ENCODE peak calls at places on chromosomes 4 and X, in six cellular contexts. S is BJ, Z is fibroblast of pulmonary artery, D is K562, A is GM12878, H is HL-60. T is an unnamed sample.

GRCh38 chr4:158681630-158682029 is 9.5 kb downstream of the ETFDH start:
- DNase-seq in A (no peak), Z (no peak), S (no peak), H (no peak), D (no peak), T (no peak)

GRCh38 chr4:2570551-2571222 is 34.2 kb downstream of the FAM193A start:
- DNase-seq in H (no peak), A (peak; percentile 30), S (no peak), Z (no peak), D (no peak), T (no peak)

GRCh38 chr4:177322156-177322685 is 12.5 kb downstream of the NEIL3 start:
- DNase-seq in Z (peak; percentile 28), D (no peak), S (no peak), A (no peak), H (no peak), T (no peak)

GRCh38 chr4:38161208-38162113 is 201.3 kb downstream of the PTTG2 start:
- DNase-seq in A (no peak), H (no peak), S (no peak), D (no peak), Z (no peak), T (no peak)

GRCh38 chrX:9394212-9394611 is 70.6 kb upstream of the TBL1X start:
- DNase-seq in A (no peak), Z (no peak), S (no peak), D (no peak), H (no peak), T (no peak)

GRCh38 chr4:109294006-109294405 is 8.5 kb downstream of the COL25A1 start:
- DNase-seq in D (peak; percentile 53), Z (peak; percentile 12), H (peak; percentile 49), A (no peak), S (no peak), T (peak; percentile 29)

GRCh38 chr4:184250795-184251679 is 33.4 kb upstream of the ENPP6 start:
- DNase-seq in Z (peak; percentile 70), D (peak; percentile 57), H (no peak), A (no peak), S (no peak), T (no peak)

GRCh38 chrX:10314530-10315104 is 157.8 kb downstream of the CLCN4 start:
- DNase-seq in S (no peak), D (no peak), A (no peak), H (no peak), Z (no peak), T (no peak)

GRCh38 chr4:101500742-101501141 is 153.4 kb upstream of the PPP3CA start:
- DNase-seq in Z (no peak), D (no peak), H (no peak), A (no peak), S (no peak), T (no peak)

GRCh38 chr4:110357521-110357920 is 118.4 kb upstream of the ENPEP start:
- DNase-seq in H (no peak), S (no peak), A (no peak), Z (no peak), D (no peak), T (no peak)

GRCh38 chrX:112766774-112767173 is 73.9 kb downstream of the AMOT start:
- DNase-seq in Z (no peak), A (no peak), H (no peak), D (no peak), S (no peak), T (no peak)

GRCh38 chrX:112769034-112769433 is 71.6 kb downstream of the AMOT start:
- DNase-seq in S (peak; percentile 22), Z (no peak), A (no peak), H (no peak), D (no peak), T (no peak)

GRCh38 chrX:112774142-112774541 is 66.5 kb downstream of the AMOT start:
- DNase-seq in A (no peak), D (no peak), H (no peak), Z (no peak), S (no peak), T (no peak)

DNA sequence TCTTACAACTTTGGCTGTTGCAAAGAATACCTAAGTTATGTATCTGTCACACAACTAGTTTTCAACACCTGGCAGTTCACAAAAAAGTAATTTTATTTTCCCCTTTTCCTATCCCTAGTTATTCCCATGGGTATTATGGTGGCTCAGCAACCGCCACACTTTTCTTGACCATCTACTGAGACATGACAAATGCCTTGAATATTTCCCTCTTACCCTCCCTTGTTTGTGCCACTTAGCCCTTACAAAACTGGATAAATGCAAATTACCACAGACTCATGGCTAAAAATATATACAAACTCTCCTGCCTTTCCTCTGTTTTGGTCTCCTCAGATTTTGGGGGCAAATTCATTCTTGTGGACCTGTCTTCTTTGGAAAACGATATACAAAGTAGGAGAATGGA is 72.1 kb downstream of the AMOT start:
- DNase-seq in D (no peak), A (no peak), S (no peak), H (no peak), Z (no peak), T (no peak)
- H3K4me3 ChIP-seq in D (no peak overlapping the region), A (no peak overlapping the region), S (no peak overlapping the region), H (no peak overlapping the region), Z (no peak overlapping the region), T (no peak overlapping the region)

DNA sequence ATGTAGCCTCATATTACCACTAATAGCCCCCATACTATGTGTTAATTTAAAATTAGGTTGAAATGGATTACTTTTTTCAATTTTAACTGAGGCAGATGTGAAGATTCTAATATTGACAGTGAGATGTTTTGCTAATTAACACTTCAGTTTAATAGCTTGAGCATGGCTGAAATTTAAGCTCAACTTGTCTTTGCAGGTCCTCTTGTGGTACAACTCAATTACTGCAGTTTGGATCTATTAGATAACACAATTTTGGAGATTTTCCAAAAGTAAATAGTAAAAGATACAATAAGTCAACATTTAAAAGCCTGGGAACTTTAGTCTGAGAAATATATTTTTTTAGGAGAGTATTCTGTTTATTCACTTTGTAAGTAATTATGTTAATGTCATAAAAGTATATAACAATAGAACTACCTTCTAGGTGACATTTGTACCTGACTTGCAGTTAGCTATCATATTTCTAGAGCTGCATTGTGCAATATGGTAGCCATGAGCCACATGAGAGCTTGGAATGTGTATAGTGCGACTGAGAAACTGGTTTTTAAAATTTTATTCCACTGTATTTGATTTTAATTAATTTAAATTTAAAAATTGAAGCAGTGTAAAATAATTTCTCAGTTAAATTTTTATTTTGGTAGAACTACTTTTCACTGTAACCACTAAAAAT is 73.1 kb upstream of the FMR1 start:
- DNase-seq in S (no peak), D (no peak), Z (no peak), H (no peak), A (no peak), T (no peak)
- TF ChIP-seq CTCF in S (no peak), D (peak; percentile 27), Z (no peak), H (no peak), A (peak; percentile 43), T (peak; percentile 20)

DNA sequence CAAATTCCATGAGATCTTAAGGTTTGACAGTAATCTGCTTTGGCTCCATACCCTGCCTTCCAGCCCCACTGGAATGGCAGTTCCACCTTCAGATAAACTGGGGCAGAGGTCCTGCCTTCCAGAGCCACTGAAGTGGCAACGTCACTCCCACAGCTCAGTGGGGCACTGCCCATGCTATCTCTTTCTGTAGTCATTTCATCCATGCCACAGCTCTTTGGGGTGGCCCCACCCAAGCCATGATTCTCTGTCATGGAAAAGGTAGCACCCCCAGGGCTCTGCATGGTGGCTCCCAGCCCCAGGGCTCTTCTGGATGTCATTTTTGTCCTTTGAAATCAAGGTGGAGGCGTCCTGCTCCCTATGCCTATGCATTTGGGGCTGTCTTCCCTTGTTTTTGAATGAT is 596.5 kb downstream of the SPOCK3 start:
- DNase-seq in A (no peak), S (no peak), D (no peak), H (no peak), Z (no peak), T (no peak)
- H3K4me3 ChIP-seq in A (no peak overlapping the region), S (no peak overlapping the region), D (no peak overlapping the region), H (no peak overlapping the region), Z (no peak overlapping the region), T (no peak overlapping the region)

DNA sequence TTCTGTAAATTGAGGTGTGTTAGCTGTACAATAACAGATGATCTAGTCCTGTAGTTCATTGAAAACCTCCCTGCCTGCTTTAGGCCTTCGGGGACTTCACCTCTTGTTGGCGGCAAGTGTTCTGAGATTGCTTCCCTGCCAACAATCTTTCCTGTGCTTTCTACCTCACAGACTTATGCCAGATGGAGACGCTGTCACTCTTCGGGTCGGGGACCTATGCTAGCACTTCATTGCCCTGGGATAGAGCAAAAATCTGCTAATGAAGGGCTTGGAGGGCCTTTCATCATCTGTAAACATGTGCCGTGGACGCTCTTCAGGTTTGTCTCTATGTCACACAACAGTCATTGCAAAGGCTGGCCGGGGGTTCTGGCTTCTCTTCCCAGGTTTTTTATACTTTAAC is 4.7 kb upstream of the PDLIM3 start:
- DNase-seq in H (no peak), Z (no peak), D (no peak), A (no peak), S (no peak), T (no peak)
- TF ChIP-seq CTCF in H (no peak), Z (no peak), D (peak; percentile 35), A (no peak), S (no peak), T (no peak)

DNA sequence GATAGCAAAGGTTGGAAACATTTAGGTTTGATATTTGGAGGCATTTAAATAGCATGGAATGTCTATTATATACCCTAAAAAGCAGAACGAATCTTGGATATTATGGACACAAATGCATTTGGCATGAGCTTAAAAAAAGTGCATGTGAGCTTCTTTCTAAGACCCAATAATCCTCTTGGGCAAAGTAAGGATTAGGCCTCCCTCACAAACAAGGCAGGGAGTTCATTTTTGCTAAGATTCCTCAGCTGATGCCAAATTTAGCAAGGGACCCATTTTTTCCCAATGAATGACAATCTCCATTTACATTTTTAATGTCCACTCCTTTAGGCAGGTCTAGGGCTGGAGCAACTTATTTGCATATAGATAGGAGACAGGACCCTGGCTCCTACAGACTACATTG is 199.8 kb downstream of the SOWAHB start:
- DNase-seq in Z (no peak), A (no peak), S (no peak), H (no peak), D (no peak), T (no peak)
- H3K4me3 ChIP-seq in Z (no peak overlapping the region), A (no peak overlapping the region), S (no peak overlapping the region), H (no peak overlapping the region), D (no peak overlapping the region), T (no peak overlapping the region)

DNA sequence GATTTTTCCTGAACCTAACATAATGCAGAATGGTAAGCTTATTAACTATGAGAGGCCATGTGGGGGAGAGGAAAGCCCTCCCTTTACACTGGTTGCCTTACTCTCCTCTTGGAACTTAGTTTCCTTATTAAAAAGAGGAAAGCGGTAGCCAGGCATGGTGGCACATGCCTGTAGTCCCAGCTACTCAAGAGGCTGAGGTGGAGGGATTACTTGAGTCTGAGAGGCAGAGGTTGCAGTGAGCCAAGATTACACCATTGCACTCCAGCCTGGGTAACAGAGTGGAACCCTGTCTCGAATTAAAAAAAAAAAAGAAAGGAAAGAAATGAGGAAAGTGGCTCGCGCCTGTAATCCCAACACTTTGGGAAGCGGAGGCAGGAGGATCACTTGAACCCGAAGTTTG is 2.0 kb downstream of the FAM47E start:
- DNase-seq in S (no peak), D (no peak), Z (no peak), H (no peak), A (no peak), T (no peak)
- TF ChIP-seq CTCF in S (no peak), D (no peak), Z (no peak), H (no peak), A (no peak), T (no peak)

GRCh38 chrX:119028733-119029110 is 44.1 kb upstream of the CT47C1 start:
- DNase-seq in Z (peak; percentile 22), H (no peak), D (no peak), S (no peak), A (no peak), T (no peak)
- H3K4me3 ChIP-seq in Z (no peak overlapping the region), H (no peak overlapping the region), D (no peak overlapping the region), S (no peak overlapping the region), A (no peak overlapping the region), T (no peak overlapping the region)

T was measured in GM12864.